ENCODE peak calls at places on chromosomes 2 and 18, in seven cellular contexts. One of them, this sample, is unnamed.

GRCh38 chr2:217086038-217086522 is 226.2 kb upstream of the TNP1 start:
- DNase-seq in HCT116: no peak
- DNase-seq in PC-3: peak
- DNase-seq in GM23248: peak
- DNase-seq in MM.1S: no peak
- DNase-seq in neural progenitor cell: no peak
- DNase-seq in GM23338: no peak
- DNase-seq in this sample: no peak

GRCh38 chr2:10362096-10362897 is 59.6 kb downstream of the HPCAL1 start:
- DNase-seq in HCT116: no peak
- DNase-seq in PC-3: no peak
- DNase-seq in GM23248: no peak
- DNase-seq in MM.1S: no peak
- DNase-seq in neural progenitor cell: no peak
- DNase-seq in GM23338: no peak
- DNase-seq in this sample: no peak

GRCh38 chr2:18473241-18473841 is 87.1 kb downstream of the RDH14 start:
- DNase-seq in HCT116: no peak
- DNase-seq in PC-3: peak
- DNase-seq in GM23248: peak
- DNase-seq in MM.1S: no peak
- DNase-seq in neural progenitor cell: no peak
- DNase-seq in GM23338: no peak
- DNase-seq in this sample: peak

GRCh38 chr2:9264301-9264700 is 57.7 kb downstream of the ASAP2 start:
- DNase-seq in HCT116: no peak
- DNase-seq in PC-3: no peak
- DNase-seq in GM23248: peak
- DNase-seq in MM.1S: no peak
- DNase-seq in neural progenitor cell: no peak
- DNase-seq in GM23338: no peak
- DNase-seq in this sample: no peak

GRCh38 chr2:73870084-73870483 is 22.7 kb upstream of the ACTG2 start:
- DNase-seq in HCT116: no peak
- DNase-seq in PC-3: no peak
- DNase-seq in GM23248: peak
- DNase-seq in MM.1S: no peak
- DNase-seq in neural progenitor cell: no peak
- DNase-seq in GM23338: no peak
- DNase-seq in this sample: peak

GRCh38 chr18:27608742-27609141 is 423.6 kb upstream of the CHST9 start:
- DNase-seq in HCT116: no peak
- DNase-seq in PC-3: peak
- DNase-seq in GM23248: peak
- DNase-seq in MM.1S: no peak
- DNase-seq in neural progenitor cell: no peak
- DNase-seq in GM23338: peak
- DNase-seq in this sample: no peak

GRCh38 chr2:70188460-70188859 is 2.4 kb downstream of the C2orf42 start:
- DNase-seq in HCT116: no peak
- DNase-seq in PC-3: no peak
- DNase-seq in GM23248: no peak
- DNase-seq in MM.1S: no peak
- DNase-seq in neural progenitor cell: no peak
- DNase-seq in GM23338: no peak
- DNase-seq in this sample: peak

GRCh38 chr2:64792995-64793639 is 139.4 kb upstream of the SERTAD2 start:
- DNase-seq in HCT116: no peak
- DNase-seq in PC-3: peak
- DNase-seq in GM23248: no peak
- DNase-seq in MM.1S: no peak
- DNase-seq in neural progenitor cell: no peak
- DNase-seq in GM23338: no peak
- DNase-seq in this sample: no peak

GRCh38 chr2:237180225-237180624 is 94.5 kb downstream of the COPS8 start:
- DNase-seq in HCT116: no peak
- DNase-seq in PC-3: no peak
- DNase-seq in GM23248: no peak
- DNase-seq in MM.1S: no peak
- DNase-seq in neural progenitor cell: no peak
- DNase-seq in GM23338: no peak
- DNase-seq in this sample: no peak

GRCh38 chr2:191656792-191657191 is 21.1 kb upstream of the NABP1 start:
- DNase-seq in HCT116: no peak
- DNase-seq in PC-3: no peak
- DNase-seq in GM23248: no peak
- DNase-seq in MM.1S: no peak
- DNase-seq in neural progenitor cell: no peak
- DNase-seq in GM23338: no peak
- DNase-seq in this sample: no peak

DNA sequence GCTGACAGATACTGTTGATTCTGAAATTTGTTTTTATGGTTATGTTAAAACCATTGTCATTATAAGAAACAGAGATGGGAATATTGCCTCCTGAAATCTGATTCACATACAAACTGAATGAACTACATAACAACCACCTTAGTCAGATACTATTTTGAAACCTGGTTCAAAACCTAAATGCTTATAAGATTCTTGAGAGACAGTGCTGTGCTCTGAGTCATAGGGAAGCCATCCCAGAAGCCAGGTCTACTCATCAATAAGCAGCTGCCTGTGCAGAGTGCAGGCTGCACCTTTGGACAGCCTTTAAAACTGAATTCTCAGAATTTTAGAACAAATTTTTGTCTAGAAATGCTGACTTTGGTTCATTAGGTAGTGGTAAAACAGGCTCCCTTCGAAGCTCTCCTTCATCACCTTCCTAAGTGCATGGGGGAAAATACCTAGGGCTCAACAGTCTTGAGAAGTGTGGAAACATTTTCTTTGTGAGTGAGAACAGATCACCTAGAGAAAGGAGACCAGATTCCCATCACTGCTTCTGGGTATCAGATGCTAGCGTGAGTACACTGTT is at the start of gene SERPINB7:
- DNase-seq in HCT116: peak
- DNase-seq in PC-3: peak
- DNase-seq in GM23248: peak
- DNase-seq in MM.1S: no peak
- DNase-seq in neural progenitor cell: no peak
- DNase-seq in GM23338: no peak
- DNase-seq in this sample: peak
- TF ChIP-seq EZH2phosphoT487 in HCT116: no peak
- TF ChIP-seq EZH2phosphoT487 in PC-3: no peak
- TF ChIP-seq EZH2phosphoT487 in GM23248: no peak
- TF ChIP-seq EZH2phosphoT487 in MM.1S: no peak
- TF ChIP-seq EZH2phosphoT487 in neural progenitor cell: no peak
- TF ChIP-seq EZH2phosphoT487 in GM23338: no peak
- TF ChIP-seq EZH2phosphoT487 in this sample: no peak

GRCh38 chr2:240820607-240821428 is 799 bp upstream of the KIF1A start:
- DNase-seq in HCT116: no peak
- DNase-seq in PC-3: no peak
- DNase-seq in GM23248: no peak
- DNase-seq in MM.1S: no peak
- DNase-seq in neural progenitor cell: peak
- DNase-seq in GM23338: peak
- DNase-seq in this sample: peak

GRCh38 chr2:240820014-240820606 is at the start of gene KIF1A:
- DNase-seq in HCT116: no peak
- DNase-seq in PC-3: no peak
- DNase-seq in GM23248: no peak
- DNase-seq in MM.1S: no peak
- DNase-seq in neural progenitor cell: peak
- DNase-seq in GM23338: peak
- DNase-seq in this sample: peak

GRCh38 chr2:240818293-240818542 is 1.8 kb downstream of the KIF1A start:
- DNase-seq in HCT116: no peak
- DNase-seq in PC-3: no peak
- DNase-seq in GM23248: no peak
- DNase-seq in MM.1S: no peak
- DNase-seq in neural progenitor cell: no peak
- DNase-seq in GM23338: no peak
- DNase-seq in this sample: no peak

GRCh38 chr2:240818543-240819403 is 1.2 kb downstream of the KIF1A start:
- DNase-seq in HCT116: no peak
- DNase-seq in PC-3: no peak
- DNase-seq in GM23248: no peak
- DNase-seq in MM.1S: no peak
- DNase-seq in neural progenitor cell: peak
- DNase-seq in GM23338: peak
- DNase-seq in this sample: peak

DNA sequence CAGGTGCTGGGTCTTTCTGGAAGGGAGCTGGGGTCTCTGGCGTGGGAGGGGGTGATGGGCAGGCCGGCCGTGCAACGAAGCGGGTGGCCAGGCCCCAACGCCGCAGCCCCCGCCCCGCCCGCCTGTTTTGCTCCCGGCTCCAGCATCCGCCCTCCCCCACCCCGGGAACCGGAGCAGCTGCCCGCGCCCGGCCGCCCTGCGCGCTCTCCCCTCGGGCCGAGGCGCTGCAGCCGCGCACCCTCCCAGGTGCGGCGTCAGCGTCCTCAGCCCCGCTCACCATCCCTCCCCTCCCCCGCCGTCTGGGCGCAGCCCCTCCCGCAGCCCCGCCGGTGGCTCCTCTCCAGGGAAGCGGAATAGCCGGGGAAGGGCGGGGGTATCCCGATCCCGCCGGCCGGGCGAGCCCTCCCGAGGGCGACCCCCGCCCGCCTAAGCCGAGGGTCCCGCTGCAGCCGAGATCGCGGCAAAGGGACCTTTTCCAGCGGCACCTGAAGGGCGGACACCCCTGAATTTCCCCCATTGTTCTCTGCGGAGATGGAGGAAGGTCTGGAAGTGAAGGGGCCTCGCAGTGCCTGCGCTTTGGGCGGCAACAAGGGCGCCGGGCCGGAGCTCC is 510 bp downstream of the KIF1A start:
- DNase-seq in HCT116: no peak
- DNase-seq in PC-3: no peak
- DNase-seq in GM23248: no peak
- DNase-seq in MM.1S: no peak
- DNase-seq in neural progenitor cell: peak
- DNase-seq in GM23338: peak
- DNase-seq in this sample: peak
- TF ChIP-seq EZH2 in HCT116: no peak
- TF ChIP-seq EZH2 in PC-3: peak
- TF ChIP-seq EZH2 in GM23248: peak
- TF ChIP-seq EZH2 in MM.1S: no peak
- TF ChIP-seq EZH2 in neural progenitor cell: peak
- TF ChIP-seq EZH2 in GM23338: no peak
- TF ChIP-seq EZH2 in this sample: peak

DNA sequence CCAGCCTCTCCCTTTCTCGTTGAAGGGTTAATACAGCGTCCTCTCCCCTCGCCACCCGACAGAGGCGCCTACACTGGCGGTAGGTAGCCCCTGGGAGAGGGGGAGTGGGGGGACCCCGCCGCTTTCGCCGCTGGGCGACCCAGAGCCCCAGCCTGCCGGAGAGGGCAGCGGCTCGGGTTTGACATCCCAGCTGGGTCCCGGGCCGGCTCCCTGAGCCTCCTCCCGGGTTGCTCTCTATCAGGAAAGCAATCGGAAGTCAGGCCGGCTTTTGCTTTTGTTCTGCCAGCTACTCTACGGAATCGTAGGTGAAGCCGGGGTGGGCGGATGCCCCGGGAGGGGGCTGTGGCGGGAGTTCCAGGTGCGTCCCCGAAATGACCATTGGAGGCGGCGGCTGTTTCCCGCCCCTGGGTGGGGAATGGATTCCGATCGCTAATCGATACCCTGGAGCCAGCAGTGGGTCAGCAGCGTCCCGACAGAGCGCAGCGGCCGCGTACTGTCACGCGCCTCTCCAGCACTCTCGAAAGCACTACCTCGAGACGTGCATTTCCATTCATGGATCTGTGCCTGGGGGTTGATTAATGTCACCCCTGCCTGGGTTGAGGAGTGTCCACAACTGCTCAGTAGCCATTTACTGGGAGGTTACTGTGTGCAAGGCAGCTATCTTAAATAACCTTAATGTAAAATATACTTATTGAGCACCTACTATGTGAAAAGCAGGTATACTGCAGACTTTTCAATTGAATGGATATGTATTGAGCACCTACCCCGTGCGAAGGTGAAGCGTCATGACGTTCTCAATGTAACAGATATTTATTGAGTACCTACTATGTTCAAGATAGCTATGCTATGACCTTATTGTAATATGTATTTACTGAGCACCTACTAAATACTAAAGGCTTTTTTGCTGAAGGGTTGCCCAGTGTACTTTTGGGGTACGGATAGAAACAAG is 1.1 kb downstream of the MAPK4 start:
- DNase-seq in HCT116: no peak
- DNase-seq in PC-3: no peak
- DNase-seq in GM23248: no peak
- DNase-seq in MM.1S: no peak
- DNase-seq in neural progenitor cell: peak
- DNase-seq in GM23338: peak
- DNase-seq in this sample: peak
- H3K4me2 ChIP-seq in HCT116: peak
- H3K4me2 ChIP-seq in PC-3: no peak
- H3K4me2 ChIP-seq in GM23248: no peak
- H3K4me2 ChIP-seq in MM.1S: peak
- H3K4me2 ChIP-seq in neural progenitor cell: peak
- H3K4me2 ChIP-seq in GM23338: peak
- H3K4me2 ChIP-seq in this sample: peak

GRCh38 chr2:7011376-7012083 is 94.3 kb downstream of the RNF144A start:
- DNase-seq in HCT116: no peak
- DNase-seq in PC-3: peak
- DNase-seq in GM23248: peak
- DNase-seq in MM.1S: no peak
- DNase-seq in neural progenitor cell: no peak
- DNase-seq in GM23338: no peak
- DNase-seq in this sample: no peak

GRCh38 chr2:7007846-7008741 is 90.9 kb downstream of the RNF144A start:
- DNase-seq in HCT116: no peak
- DNase-seq in PC-3: peak
- DNase-seq in GM23248: peak
- DNase-seq in MM.1S: no peak
- DNase-seq in neural progenitor cell: no peak
- DNase-seq in GM23338: peak
- DNase-seq in this sample: no peak

GRCh38 chr2:7009207-7009911 is 92.1 kb downstream of the RNF144A start:
- DNase-seq in HCT116: no peak
- DNase-seq in PC-3: no peak
- DNase-seq in GM23248: peak
- DNase-seq in MM.1S: no peak
- DNase-seq in neural progenitor cell: no peak
- DNase-seq in GM23338: peak
- DNase-seq in this sample: no peak

GRCh38 chr2:7012141-7012809 is 95.1 kb downstream of the RNF144A start:
- DNase-seq in HCT116: no peak
- DNase-seq in PC-3: peak
- DNase-seq in GM23248: peak
- DNase-seq in MM.1S: no peak
- DNase-seq in neural progenitor cell: no peak
- DNase-seq in GM23338: no peak
- DNase-seq in this sample: no peak

GRCh38 chr2:7010376-7010775 is 93.2 kb downstream of the RNF144A start:
- DNase-seq in HCT116: no peak
- DNase-seq in PC-3: peak
- DNase-seq in GM23248: peak
- DNase-seq in MM.1S: no peak
- DNase-seq in neural progenitor cell: no peak
- DNase-seq in GM23338: no peak
- DNase-seq in this sample: peak
- TF ChIP-seq EZH2phosphoT487 in HCT116: no peak
- TF ChIP-seq EZH2phosphoT487 in PC-3: no peak
- TF ChIP-seq EZH2phosphoT487 in GM23248: no peak
- TF ChIP-seq EZH2phosphoT487 in MM.1S: no peak
- TF ChIP-seq EZH2phosphoT487 in neural progenitor cell: no peak
- TF ChIP-seq EZH2phosphoT487 in GM23338: no peak
- TF ChIP-seq EZH2phosphoT487 in this sample: no peak